ENCODE peak calls at places on chromosomes 2 and 18, in six cellular contexts. One of them, this sample, is unnamed.
A peak's percentile ranks its signal among the peaks of the same experiment; 100 is the strongest.

GRCh38 chr18:47901624-47902362 is 28.7 kb downstream of the SMAD2 start:
- DNase-seq in K562: no peak
- DNase-seq in GM12891: no peak
- DNase-seq in HepG2: no peak
- DNase-seq in H1: no peak
- DNase-seq in GM12878: peak; percentile 61
- DNase-seq in this sample: no peak

GRCh38 chr2:59449264-59449663 is 1104.2 kb downstream of the BCL11A start:
- DNase-seq in K562: no peak
- DNase-seq in GM12891: no peak
- DNase-seq in HepG2: no peak
- DNase-seq in H1: no peak
- DNase-seq in GM12878: no peak
- DNase-seq in this sample: no peak

GRCh38 chr2:69716555-69717120 is 25.3 kb upstream of the ANXA4 start:
- DNase-seq in K562: no peak
- DNase-seq in GM12891: no peak
- DNase-seq in HepG2: no peak
- DNase-seq in H1: no peak
- DNase-seq in GM12878: no peak
- DNase-seq in this sample: no peak

GRCh38 chr2:23386422-23387220 is 1.6 kb downstream of the KLHL29 start:
- DNase-seq in K562: no peak
- DNase-seq in GM12891: peak; percentile 42
- DNase-seq in HepG2: no peak
- DNase-seq in H1: no peak
- DNase-seq in GM12878: no peak
- DNase-seq in this sample: peak; percentile 48

GRCh38 chr2:62687644-62688043 is 17.9 kb upstream of the EHBP1 start:
- DNase-seq in K562: no peak
- DNase-seq in GM12891: no peak
- DNase-seq in HepG2: no peak
- DNase-seq in H1: no peak
- DNase-seq in GM12878: no peak
- DNase-seq in this sample: no peak

GRCh38 chr2:57881998-57882884 is 164.4 kb upstream of the VRK2 start:
- DNase-seq in K562: no peak
- DNase-seq in GM12891: no peak
- DNase-seq in HepG2: peak; percentile 35
- DNase-seq in H1: no peak
- DNase-seq in GM12878: no peak
- DNase-seq in this sample: no peak

GRCh38 chr2:190792956-190793888 is 87.4 kb upstream of the GLS start:
- DNase-seq in K562: no peak
- DNase-seq in GM12891: no peak
- DNase-seq in HepG2: no peak
- DNase-seq in H1: no peak
- DNase-seq in GM12878: no peak
- DNase-seq in this sample: no peak

GRCh38 chr2:11100976-11101375 is 54.3 kb upstream of the SLC66A3 start:
- DNase-seq in K562: no peak
- DNase-seq in GM12891: no peak
- DNase-seq in HepG2: no peak
- DNase-seq in H1: no peak
- DNase-seq in GM12878: no peak
- DNase-seq in this sample: no peak

GRCh38 chr2:1910562-1911256 is 166.4 kb upstream of the PXDN start:
- DNase-seq in K562: no peak
- DNase-seq in GM12891: no peak
- DNase-seq in HepG2: no peak
- DNase-seq in H1: no peak
- DNase-seq in GM12878: no peak
- DNase-seq in this sample: no peak

GRCh38 chr2:110858993-110859770 is 126.8 kb downstream of the ACOXL start:
- DNase-seq in K562: no peak
- DNase-seq in GM12891: no peak
- DNase-seq in HepG2: no peak
- DNase-seq in H1: no peak
- DNase-seq in GM12878: no peak
- DNase-seq in this sample: no peak

GRCh38 chr2:236167297-236168109 is 683 bp downstream of the GBX2 start:
- DNase-seq in K562: peak; percentile 33
- DNase-seq in GM12891: no peak
- DNase-seq in HepG2: no peak
- DNase-seq in H1: no peak
- DNase-seq in GM12878: no peak
- DNase-seq in this sample: no peak

GRCh38 chr18:4599312-4599711 is 144.2 kb upstream of the DLGAP1 start:
- DNase-seq in K562: no peak
- DNase-seq in GM12891: no peak
- DNase-seq in HepG2: no peak
- DNase-seq in H1: no peak
- DNase-seq in GM12878: no peak
- DNase-seq in this sample: no peak

GRCh38 chr2:142472382-142472781 is 341.6 kb upstream of the LRP1B start:
- DNase-seq in K562: no peak
- DNase-seq in GM12891: no peak
- DNase-seq in HepG2: peak; percentile 52
- DNase-seq in H1: no peak
- DNase-seq in GM12878: no peak
- DNase-seq in this sample: no peak

GRCh38 chr18:48412339-48412929 is 3.3 kb upstream of the ZBTB7C start:
- DNase-seq in K562: peak; percentile 27
- DNase-seq in GM12891: no peak
- DNase-seq in HepG2: peak; percentile 56
- DNase-seq in H1: no peak
- DNase-seq in GM12878: no peak
- DNase-seq in this sample: no peak

GRCh38 chr2:74301262-74301661 is 42.0 kb downstream of the SLC4A5 start:
- DNase-seq in K562: no peak
- DNase-seq in GM12891: no peak
- DNase-seq in HepG2: no peak
- DNase-seq in H1: no peak
- DNase-seq in GM12878: no peak
- DNase-seq in this sample: no peak

GRCh38 chr2:218217366-218218309 is 649 bp downstream of the ARPC2 start:
- DNase-seq in K562: peak; percentile 39
- DNase-seq in GM12891: peak; percentile 48
- DNase-seq in HepG2: peak; percentile 18
- DNase-seq in H1: no peak
- DNase-seq in GM12878: no peak
- DNase-seq in this sample: peak; percentile 46

GRCh38 chr2:226869371-226869770 is 33.5 kb downstream of the RHBDD1 start:
- DNase-seq in K562: no peak
- DNase-seq in GM12891: no peak
- DNase-seq in HepG2: no peak
- DNase-seq in H1: no peak
- DNase-seq in GM12878: no peak
- DNase-seq in this sample: no peak

GRCh38 chr2:120886534-120886961 is 150.9 kb downstream of the GLI2 start:
- DNase-seq in K562: no peak
- DNase-seq in GM12891: no peak
- DNase-seq in HepG2: no peak
- DNase-seq in H1: no peak
- DNase-seq in GM12878: no peak
- DNase-seq in this sample: no peak

GRCh38 chr2:111119004-111119846 is 1.5 kb upstream of the BCL2L11 start:
- DNase-seq in K562: no peak
- DNase-seq in GM12891: no peak
- DNase-seq in HepG2: no peak
- DNase-seq in H1: no peak
- DNase-seq in GM12878: no peak
- DNase-seq in this sample: no peak

DNA sequence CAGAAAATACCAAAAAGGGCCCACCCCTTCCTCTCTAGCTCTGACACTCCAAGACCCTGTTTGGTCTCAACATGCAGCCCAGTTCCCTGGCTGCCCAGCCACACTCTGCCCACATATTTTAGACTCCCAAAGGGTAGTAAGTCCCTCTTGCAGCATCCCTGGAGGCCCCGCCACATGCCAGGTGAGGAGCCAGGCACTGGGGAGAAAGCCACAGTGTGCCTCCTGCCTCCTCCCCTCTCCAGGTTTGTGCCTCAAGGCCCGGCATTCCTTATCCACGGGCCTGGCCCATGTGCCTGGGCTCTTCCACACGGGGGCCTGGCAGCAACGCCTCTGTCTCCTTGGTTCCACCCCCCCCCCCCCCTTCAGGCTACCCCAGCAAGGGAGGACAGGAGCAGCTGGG is 75.5 kb downstream of the HS1BP3 start:
- DNase-seq in K562: no peak
- DNase-seq in GM12891: no peak
- DNase-seq in HepG2: no peak
- DNase-seq in H1: no peak
- DNase-seq in GM12878: no peak
- DNase-seq in this sample: no peak
- TF ChIP-seq POLR2A in K562: no peak
- TF ChIP-seq POLR2A in GM12891: no peak
- TF ChIP-seq POLR2A in HepG2: no peak
- TF ChIP-seq POLR2A in H1: no peak
- TF ChIP-seq POLR2A in GM12878: no peak
- TF ChIP-seq POLR2A in this sample: no peak

GRCh38 chr2:88875749-88876148 is 184.3 kb downstream of the RPIA start:
- DNase-seq in K562: no peak
- DNase-seq in GM12891: no peak
- DNase-seq in HepG2: no peak
- DNase-seq in H1: no peak
- DNase-seq in GM12878: no peak
- DNase-seq in this sample: no peak
- TF ChIP-seq TAF1 in K562: no peak
- TF ChIP-seq TAF1 in GM12891: no peak
- TF ChIP-seq TAF1 in HepG2: no peak
- TF ChIP-seq TAF1 in H1: no peak
- TF ChIP-seq TAF1 in GM12878: no peak
- TF ChIP-seq TAF1 in this sample: no peak

DNA sequence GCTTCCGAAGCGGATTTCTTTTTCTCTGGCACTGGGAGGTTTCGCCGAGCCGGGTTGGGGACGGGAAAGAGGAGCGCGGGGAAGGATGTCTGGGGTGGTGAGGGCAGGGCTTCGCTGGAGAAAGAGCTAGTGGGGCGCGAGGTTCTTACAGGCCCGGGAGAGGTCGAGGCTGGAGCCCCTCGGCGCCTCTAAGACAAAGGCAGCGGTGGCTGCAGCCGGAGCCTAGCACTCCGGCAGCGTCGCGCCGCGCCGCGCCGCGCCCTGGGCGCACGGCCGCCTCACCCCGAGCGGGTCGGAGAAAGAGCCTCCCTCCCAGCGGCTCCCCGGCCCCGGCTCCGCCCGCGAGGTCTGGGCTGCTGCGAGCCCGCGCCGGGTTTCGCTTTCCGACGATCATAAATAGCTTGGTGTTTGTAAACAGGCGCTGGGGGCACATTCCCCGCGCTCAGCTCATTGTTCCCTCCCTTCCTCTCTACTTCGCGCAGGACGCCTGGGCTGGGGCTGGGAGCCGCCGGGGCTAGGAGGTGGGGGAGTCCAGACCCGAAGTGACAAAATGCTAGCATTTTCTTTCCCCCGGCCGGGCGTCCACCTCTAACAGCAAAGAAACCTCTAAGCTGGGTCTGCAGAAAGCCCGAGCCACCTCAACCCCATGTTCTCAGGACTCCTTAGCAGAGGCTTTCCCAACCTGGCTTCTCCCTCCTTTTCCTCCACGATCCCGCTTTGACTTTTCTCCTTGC is 813 bp upstream of the MEIS1 start:
- DNase-seq in K562: peak; percentile 43
- DNase-seq in GM12891: no peak
- DNase-seq in HepG2: peak; percentile 33
- DNase-seq in H1: no peak
- DNase-seq in GM12878: no peak
- DNase-seq in this sample: no peak
- TF ChIP-seq POLR2A in K562: no peak
- TF ChIP-seq POLR2A in GM12891: no peak
- TF ChIP-seq POLR2A in HepG2: no peak
- TF ChIP-seq POLR2A in H1: peak; percentile 53
- TF ChIP-seq POLR2A in GM12878: no peak
- TF ChIP-seq POLR2A in this sample: no peak

GRCh38 chr2:848099-848498 is 102.5 kb upstream of the SNTG2 start:
- DNase-seq in K562: no peak
- DNase-seq in GM12891: no peak
- DNase-seq in HepG2: no peak
- DNase-seq in H1: no peak
- DNase-seq in GM12878: no peak
- DNase-seq in this sample: no peak

GRCh38 chr2:852168-852567 is 98.5 kb upstream of the SNTG2 start:
- DNase-seq in K562: no peak
- DNase-seq in GM12891: no peak
- DNase-seq in HepG2: no peak
- DNase-seq in H1: no peak
- DNase-seq in GM12878: no peak
- DNase-seq in this sample: no peak

GRCh38 chr2:851680-852079 is 99.0 kb upstream of the SNTG2 start:
- DNase-seq in K562: no peak
- DNase-seq in GM12891: no peak
- DNase-seq in HepG2: no peak
- DNase-seq in H1: no peak
- DNase-seq in GM12878: no peak
- DNase-seq in this sample: no peak

GRCh38 chr2:851078-851477 is 99.6 kb upstream of the SNTG2 start:
- DNase-seq in K562: no peak
- DNase-seq in GM12891: no peak
- DNase-seq in HepG2: no peak
- DNase-seq in H1: no peak
- DNase-seq in GM12878: no peak
- DNase-seq in this sample: no peak

GRCh38 chr2:850429-850828 is 100.2 kb upstream of the SNTG2 start:
- DNase-seq in K562: no peak
- DNase-seq in GM12891: no peak
- DNase-seq in HepG2: no peak
- DNase-seq in H1: no peak
- DNase-seq in GM12878: no peak
- DNase-seq in this sample: no peak
- TF ChIP-seq TAF1 in K562: no peak
- TF ChIP-seq TAF1 in GM12891: no peak
- TF ChIP-seq TAF1 in HepG2: no peak
- TF ChIP-seq TAF1 in H1: no peak
- TF ChIP-seq TAF1 in GM12878: no peak
- TF ChIP-seq TAF1 in this sample: no peak

DNA sequence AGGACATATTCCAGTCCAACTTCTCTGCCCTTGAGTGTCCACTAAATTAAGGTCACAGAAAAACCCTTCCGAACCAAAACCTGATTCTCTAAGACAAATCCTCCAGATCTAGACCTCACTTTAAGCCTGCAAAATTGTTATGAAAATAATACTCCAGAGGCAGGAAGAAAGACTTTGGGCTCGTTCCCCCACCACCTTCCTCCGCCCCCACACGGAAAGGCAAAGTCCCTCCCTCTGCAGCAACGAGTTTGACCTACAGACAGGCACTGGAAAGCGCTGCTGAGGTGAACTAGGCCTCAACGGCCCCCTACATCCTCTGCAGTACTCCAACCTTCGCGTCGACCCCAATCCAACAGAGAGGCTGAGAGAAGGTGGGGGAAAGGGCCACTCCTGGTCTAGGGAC is 808 bp downstream of the ATP5MC3 start:
- DNase-seq in K562: peak; percentile 74
- DNase-seq in GM12891: peak; percentile 32
- DNase-seq in HepG2: peak; percentile 58
- DNase-seq in H1: no peak
- DNase-seq in GM12878: no peak
- DNase-seq in this sample: peak; percentile 23
- TF ChIP-seq POLR2A in K562: no peak
- TF ChIP-seq POLR2A in GM12891: peak; percentile 62
- TF ChIP-seq POLR2A in HepG2: peak; percentile 77
- TF ChIP-seq POLR2A in H1: no peak
- TF ChIP-seq POLR2A in GM12878: peak; percentile 63
- TF ChIP-seq POLR2A in this sample: peak; percentile 32